ENCODE peak calls at places on chromosomes 3 and 15, in nine cellular contexts. U, L, G, O, P, R, H, Y and S are unnamed samples.

GRCh38 chr3:28973621-28974020 is 307.2 kb upstream of the RBMS3 start:
- DNase-seq in H (no peak), P (no peak), Y (no peak), U (no peak), O (peak), L (peak), G (no peak), R (no peak), S (no peak)

GRCh38 chr3:24963762-24964625 is 464.1 kb upstream of the RARB start:
- DNase-seq in H (no peak), U (no peak), L (peak), R (no peak), G (no peak), Y (no peak), P (no peak), O (peak), S (peak)

GRCh38 chr3:35639251-35640185 is at the start of gene ARPP21:
- DNase-seq in H (peak), O (no peak), U (no peak), R (peak), G (peak), P (peak), L (peak), Y (no peak), S (peak)

GRCh38 chr15:26295331-26295730 is 432.2 kb upstream of the ATP10A start:
- DNase-seq in H (no peak), O (no peak), P (no peak), R (no peak), G (no peak), L (no peak), Y (no peak), U (no peak), S (no peak)

GRCh38 chr15:62928242-62928995 is 114.1 kb upstream of the TPM1 start:
- DNase-seq in O (peak), P (peak), L (peak), U (peak), Y (peak), G (no peak), H (no peak), R (no peak), S (peak)

GRCh38 chr3:74377701-74378100 is 236.8 kb downstream of the CNTN3 start:
- DNase-seq in U (no peak), G (no peak), P (no peak), O (no peak), Y (no peak), L (no peak), R (no peak), H (no peak), S (no peak)

GRCh38 chr3:10248984-10249748 is 907 bp downstream of the TATDN2 start:
- DNase-seq in Y (no peak), U (peak), P (no peak), O (no peak), L (peak), H (no peak), G (peak), R (peak), S (peak)

GRCh38 chr3:48614044-48614443 is 4.6 kb upstream of the UQCRC1 start:
- DNase-seq in R (no peak), H (no peak), Y (no peak), U (no peak), O (peak), G (no peak), P (no peak), L (peak), S (no peak)

GRCh38 chr3:142566096-142566495 is 12.4 kb downstream of the ATR start:
- DNase-seq in L (no peak), Y (no peak), O (no peak), R (no peak), U (no peak), G (no peak), H (no peak), P (no peak), S (peak)

GRCh38 chr3:149655826-149656599 is 1.8 kb downstream of the WWTR1 start:
- DNase-seq in G (peak), P (no peak), O (peak), U (no peak), L (no peak), H (no peak), R (no peak), Y (no peak), S (no peak)

GRCh38 chr3:43770426-43771103 is 79.8 kb downstream of the ABHD5 start:
- DNase-seq in U (peak), R (peak), L (peak), H (no peak), G (no peak), P (peak), Y (peak), O (peak), S (peak)

GRCh38 chr3:184601576-184602405 is 40.2 kb downstream of the EPHB3 start:
- DNase-seq in O (no peak), L (no peak), G (no peak), R (peak), Y (no peak), U (no peak), H (no peak), P (no peak), S (no peak)

GRCh38 chr3:165669967-165670366 is 167.3 kb downstream of the BCHE start:
- DNase-seq in H (no peak), R (no peak), G (no peak), U (no peak), Y (no peak), L (no peak), P (no peak), O (no peak), S (no peak)

GRCh38 chr3:11323827-11324226 is 51.6 kb downstream of the ATG7 start:
- DNase-seq in L (peak), O (peak), H (no peak), U (no peak), G (no peak), R (no peak), Y (no peak), P (no peak), S (no peak)

GRCh38 chr3:42694366-42694765 is 8.2 kb downstream of the HHATL start:
- DNase-seq in U (no peak), G (no peak), L (no peak), H (no peak), R (no peak), P (no peak), Y (no peak), O (no peak), S (no peak)

GRCh38 chr15:37096878-37097568 is 3.3 kb downstream of the MEIS2 start:
- DNase-seq in U (no peak), L (peak), G (no peak), P (no peak), O (no peak), H (no peak), R (no peak), Y (no peak), S (no peak)

GRCh38 chr3:172334743-172335142 is 113.5 kb downstream of the GHSR start:
- DNase-seq in H (no peak), U (no peak), O (no peak), L (no peak), Y (no peak), R (no peak), P (no peak), G (no peak), S (no peak)

GRCh38 chr3:143242101-143242500 is 122.5 kb downstream of the CHST2 start:
- DNase-seq in U (no peak), L (peak), R (no peak), G (no peak), P (no peak), O (no peak), H (no peak), Y (no peak), S (no peak)

GRCh38 chr3:39024497-39024896 is 27.2 kb downstream of the SCN11A start:
- DNase-seq in O (no peak), Y (no peak), R (no peak), G (no peak), H (no peak), P (no peak), L (no peak), U (no peak), S (no peak)

GRCh38 chr3:111949712-111950111 is 29.1 kb upstream of the ABHD10 start:
- DNase-seq in Y (no peak), G (no peak), P (no peak), H (no peak), R (no peak), O (no peak), U (no peak), L (no peak), S (no peak)

GRCh38 chr3:105614288-105615030 is 247.8 kb downstream of the ALCAM start:
- DNase-seq in H (no peak), U (no peak), O (peak), Y (no peak), P (no peak), G (no peak), L (peak), R (no peak), S (no peak)

DNA sequence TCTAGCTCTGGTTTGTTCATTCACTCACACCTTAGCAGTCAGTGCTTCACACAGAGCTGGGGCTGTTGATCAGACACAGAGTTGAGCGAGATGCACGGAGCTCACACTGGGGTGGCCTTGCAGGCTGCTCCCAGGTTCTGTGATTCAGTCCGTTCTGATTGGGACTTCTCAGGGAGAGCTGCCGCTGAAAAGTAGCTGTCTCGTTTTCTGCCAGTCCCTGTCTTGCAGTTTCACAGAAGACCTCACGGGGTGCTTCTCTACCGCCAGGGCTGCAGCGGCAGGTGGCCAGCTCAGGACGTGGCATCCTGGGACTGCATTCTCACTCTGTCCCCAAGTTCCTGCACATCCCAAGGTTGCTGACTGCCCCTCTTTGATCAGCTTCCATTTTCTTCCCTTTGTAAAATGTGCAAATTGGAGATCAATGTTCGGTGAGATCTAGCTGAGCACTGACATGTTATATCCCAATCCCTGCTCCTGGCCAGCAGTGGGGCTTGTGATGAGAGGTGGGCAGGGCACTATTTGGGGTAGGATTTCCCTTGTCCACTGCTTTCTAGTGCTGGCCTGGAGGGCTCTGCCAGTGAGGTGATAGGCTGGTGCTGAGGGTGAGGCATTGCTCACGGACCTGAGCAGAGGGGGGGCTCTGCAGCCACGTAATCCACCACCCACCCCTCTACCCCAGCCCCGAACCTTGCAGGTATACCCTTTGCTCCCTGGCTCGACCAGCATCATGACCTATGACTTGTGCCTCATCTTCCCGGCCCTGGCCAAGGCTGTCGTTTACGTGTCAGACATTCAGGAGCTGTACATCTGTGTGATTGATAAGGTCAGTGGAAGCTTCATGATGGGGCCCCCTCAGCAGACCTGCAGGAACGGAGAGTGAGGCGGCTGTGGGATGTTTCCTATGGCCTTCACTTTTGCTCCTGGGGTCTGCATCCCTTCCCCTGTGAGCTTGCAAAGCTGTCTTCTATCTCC is 5.3 kb upstream of the TXNRD3 start:
- DNase-seq in O (no peak), U (peak), L (peak), G (no peak), Y (no peak), H (no peak), P (no peak), R (no peak), S (peak)
- TF ChIP-seq CTCF in O (peak), U (peak), L (peak), G (no peak), Y (no peak), H (peak), P (no peak), R (no peak), S (peak)

GRCh38 chr15:40282144-40282869 is 557 bp downstream of the ANKRD63 start:
- DNase-seq in L (peak), U (no peak), Y (no peak), H (peak), P (no peak), R (peak), G (peak), O (no peak), S (peak)
- TF ChIP-seq CTCF in L (peak), U (no peak), Y (no peak), H (peak), P (peak), R (no peak), G (peak), O (no peak), S (peak)

GRCh38 chr15:70560617-70561328 is 202.6 kb downstream of the UACA start:
- DNase-seq in P (peak), L (no peak), G (no peak), H (no peak), R (no peak), U (no peak), Y (peak), O (no peak), S (no peak)
- TF ChIP-seq CTCF in P (no peak), L (no peak), G (no peak), H (no peak), R (no peak), U (no peak), Y (no peak), O (no peak), S (no peak)

DNA sequence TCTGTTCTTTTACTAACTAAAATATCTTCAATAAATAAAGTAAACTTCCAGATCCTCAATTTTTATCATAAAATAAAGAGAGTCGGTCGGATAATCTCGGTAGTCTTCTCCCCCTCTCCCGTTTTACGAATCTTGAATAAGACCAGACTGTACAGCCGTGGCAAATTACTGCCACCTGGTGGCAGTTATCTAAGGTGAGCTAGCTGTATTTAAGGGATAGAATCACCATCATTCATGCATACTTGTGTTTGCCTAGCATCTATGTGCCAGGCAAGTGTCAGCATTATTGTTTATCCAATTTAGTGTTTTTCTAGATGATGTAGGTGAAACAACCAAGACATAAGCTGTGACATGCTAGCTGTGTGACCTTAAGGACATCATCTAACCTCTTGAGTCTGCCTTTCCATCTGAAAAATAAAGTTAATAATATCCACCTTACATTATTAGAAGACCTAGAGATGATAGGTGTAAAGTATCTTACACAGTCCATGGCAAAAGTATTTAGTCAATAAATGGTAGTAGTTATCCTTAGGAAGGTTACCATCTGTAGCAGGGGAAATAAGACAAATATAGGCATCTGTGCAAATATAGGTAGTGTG is 21.3 kb downstream of the DUT start:
- DNase-seq in O (peak), L (peak), Y (no peak), G (peak), R (no peak), P (peak), H (peak), U (peak), S (peak)
- TF ChIP-seq CTCF in O (peak), L (peak), Y (peak), G (peak), R (peak), P (peak), H (peak), U (peak), S (peak)

DNA sequence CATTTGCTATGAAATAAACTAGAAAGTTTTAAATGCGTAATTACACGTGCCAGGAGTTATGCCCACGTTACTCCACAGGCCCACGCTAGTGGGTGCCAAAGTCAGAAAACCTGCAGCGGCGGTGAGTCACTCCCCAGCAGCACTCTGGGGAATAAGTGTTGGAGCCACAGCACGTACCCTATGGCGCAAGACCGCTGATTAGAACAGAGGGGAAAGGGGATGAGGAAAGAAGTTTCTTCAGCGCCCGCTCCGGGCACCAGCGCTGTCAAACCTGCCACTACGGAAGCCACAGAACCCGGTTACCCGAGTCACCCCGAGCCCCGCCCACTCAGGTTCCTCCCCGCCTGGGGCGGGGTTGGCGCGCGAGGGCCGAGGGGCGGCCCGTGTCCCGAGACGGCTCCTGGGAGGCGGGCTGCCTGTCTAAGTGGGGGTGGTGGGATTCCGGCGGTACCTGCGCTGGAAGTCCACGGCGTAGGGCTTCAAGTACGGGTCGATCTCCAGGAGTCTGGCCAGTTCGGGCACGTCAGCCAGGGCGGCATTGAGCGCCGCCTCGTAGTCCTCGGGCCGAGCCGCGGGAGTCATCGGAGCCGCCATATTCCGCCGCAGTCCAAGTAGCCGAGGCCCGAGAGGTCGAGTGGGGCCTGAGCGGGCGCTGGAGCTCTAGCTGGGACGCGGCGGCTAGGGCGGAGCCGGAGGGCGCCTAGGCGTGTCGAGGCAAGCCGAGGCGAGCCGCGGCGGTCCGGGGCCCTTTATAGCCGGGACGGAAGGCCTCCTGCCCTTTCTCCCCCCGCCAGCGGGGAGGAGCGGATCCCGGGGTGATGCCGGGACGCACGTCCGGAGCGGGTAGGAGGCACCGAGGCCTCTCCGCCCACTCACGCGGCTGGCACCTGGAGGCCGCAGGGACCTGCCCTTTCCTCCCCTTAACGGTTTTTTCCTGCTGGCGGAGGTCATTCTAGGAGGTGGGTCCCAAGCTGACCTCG is at the start of gene GBE1:
- DNase-seq in O (peak), U (peak), Y (peak), H (peak), P (peak), L (peak), G (peak), R (peak), S (peak)
- TF ChIP-seq CTCF in O (peak), U (no peak), Y (peak), H (peak), P (peak), L (peak), G (peak), R (peak), S (no peak)

GRCh38 chr3:98798820-98799219 is 35.7 kb downstream of the ST3GAL6 start:
- DNase-seq in O (no peak), H (no peak), P (no peak), L (no peak), Y (no peak), G (no peak), R (no peak), U (no peak), S (no peak)
- TF ChIP-seq CTCF in O (no peak), H (no peak), P (no peak), L (no peak), Y (no peak), G (peak), R (no peak), U (no peak), S (no peak)

GRCh38 chr3:126085276-126085675 is 1.4 kb upstream of the SLC41A3 start:
- DNase-seq in Y (no peak), R (no peak), P (no peak), O (no peak), H (no peak), L (no peak), U (no peak), G (no peak), S (no peak)

GRCh38 chr3:126083511-126083912 is 412 bp downstream of the SLC41A3 start:
- DNase-seq in L (peak), O (peak), R (peak), U (peak), P (peak), H (peak), G (peak), Y (no peak), S (peak)

GRCh38 chr3:126084667-126085180 is 800 bp upstream of the SLC41A3 start:
- DNase-seq in Y (no peak), P (no peak), U (no peak), R (no peak), G (no peak), O (no peak), L (no peak), H (no peak), S (no peak)

GRCh38 chr3:126083138-126083445 is 832 bp downstream of the SLC41A3 start:
- DNase-seq in O (no peak), R (no peak), Y (no peak), L (no peak), U (no peak), P (no peak), G (no peak), H (no peak), S (no peak)

DNA sequence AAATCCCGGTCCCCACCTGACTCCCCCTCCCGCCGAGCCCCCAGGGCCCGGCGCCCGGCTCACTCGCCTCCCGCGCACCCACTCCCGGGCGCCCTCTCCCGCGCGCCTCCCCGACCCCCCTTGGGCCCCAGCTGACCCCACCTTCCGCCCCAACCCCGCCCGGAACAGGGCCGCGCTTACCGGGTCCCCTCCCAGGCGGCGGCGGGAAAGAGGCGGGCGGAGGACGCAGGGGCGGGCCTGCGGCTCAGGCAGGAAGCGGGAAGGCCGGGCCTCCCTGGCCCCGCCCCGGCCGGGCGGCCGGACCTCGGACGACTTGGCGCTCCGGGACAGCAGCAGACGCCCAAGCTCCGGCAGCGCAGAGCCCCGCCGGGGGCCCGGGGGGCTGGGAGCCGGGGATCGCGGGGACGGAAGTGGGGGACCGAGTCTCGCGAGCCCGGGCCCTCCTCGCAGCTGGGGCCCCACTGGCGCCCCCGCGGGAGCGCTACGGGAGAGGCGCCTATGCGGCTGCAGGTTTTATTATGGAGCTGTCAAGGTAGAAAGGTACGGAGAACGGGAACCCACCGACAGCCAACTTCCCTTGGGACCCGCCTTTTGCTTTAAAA is at the start of gene SLC41A3:
- DNase-seq in R (peak), H (peak), U (peak), L (peak), G (peak), P (peak), O (peak), Y (peak), S (peak)
- TF ChIP-seq CTCF in R (peak), H (peak), U (peak), L (peak), G (peak), P (peak), O (peak), Y (peak), S (peak)